ENCODE peak calls at places on chromosomes 4 and X, in seven cellular contexts. I, F, C, Q, O, A and H are unnamed samples.

GRCh38 chrX:73818200-73819116 is 255.5 kb downstream of the CHIC1 start:
- DNase-seq in O (no peak), I (no peak), Q (no peak), A (no peak), F (no peak), C (no peak), H (no peak)

GRCh38 chrX:105645667-105646354 is 176.5 kb upstream of the NRK start:
- DNase-seq in I (no peak), C (no peak), Q (no peak), A (no peak), O (no peak), F (no peak), H (no peak)

GRCh38 chrX:153969904-153970397 is 1.7 kb downstream of the HCFC1 start:
- DNase-seq in C (no peak), O (no peak), A (no peak), Q (no peak), F (no peak), I (peak; percentile 53), H (no peak)

GRCh38 chr4:109207060-109207459 is 95.4 kb downstream of the COL25A1 start:
- DNase-seq in C (no peak), I (peak; percentile 43), O (no peak), A (no peak), F (no peak), Q (no peak), H (peak; percentile 36)

GRCh38 chr4:41189669-41190068 is 24.7 kb downstream of the APBB2 start:
- DNase-seq in Q (no peak), F (no peak), I (peak; percentile 35), C (no peak), O (no peak), A (no peak), H (no peak)

GRCh38 chr4:147591048-147591577 is 26.1 kb upstream of the TMEM184C start:
- DNase-seq in Q (no peak), A (no peak), F (no peak), C (no peak), I (peak; percentile 46), O (no peak), H (no peak)

GRCh38 chr4:52646096-52646495 is 13.0 kb downstream of the USP46 start:
- DNase-seq in Q (no peak), O (no peak), A (no peak), F (no peak), C (no peak), I (no peak), H (no peak)

GRCh38 chr4:80301884-80302283 is 33.6 kb upstream of the CFAP299 start:
- DNase-seq in I (no peak), O (no peak), Q (no peak), C (no peak), F (no peak), A (no peak), H (no peak)

GRCh38 chr4:25710637-25711036 is 55.0 kb downstream of the SLC34A2 start:
- DNase-seq in A (no peak), O (no peak), C (no peak), I (no peak), Q (no peak), F (no peak), H (no peak)

GRCh38 chrX:68992998-68993397 is 164.2 kb downstream of the EFNB1 start:
- DNase-seq in A (no peak), C (no peak), F (no peak), O (no peak), I (no peak), Q (no peak), H (no peak)

GRCh38 chr4:87506974-87507701 is 22.0 kb downstream of the SPARCL1 start:
- DNase-seq in F (no peak), C (no peak), Q (no peak), O (peak; percentile 41), A (no peak), I (peak; percentile 92), H (peak; percentile 41)

GRCh38 chr4:103904126-103904525 is 184.3 kb upstream of the TACR3 start:
- DNase-seq in I (no peak), Q (no peak), F (no peak), O (no peak), A (no peak), C (no peak), H (no peak)

GRCh38 chr4:9927317-9928007 is 93.8 kb downstream of the SLC2A9 start:
- DNase-seq in A (no peak), O (no peak), F (no peak), Q (no peak), C (no peak), I (no peak), H (no peak)

GRCh38 chrX:53718073-53718472 is 31.6 kb upstream of the HUWE1 start:
- DNase-seq in F (no peak), A (no peak), C (no peak), I (no peak), O (no peak), Q (no peak), H (no peak)

GRCh38 chr4:6200922-6201362 is 593 bp upstream of the JAKMIP1 start:
- DNase-seq in F (no peak), O (no peak), A (peak; percentile 7), I (no peak), Q (no peak), C (no peak), H (no peak)

GRCh38 chr4:26590639-26591038 is 6.8 kb downstream of the TBC1D19 start:
- DNase-seq in C (no peak), O (no peak), F (no peak), I (peak; percentile 48), Q (no peak), A (no peak), H (no peak)

GRCh38 chr4:16224264-16224663 is 2.0 kb downstream of the TAPT1 start:
- DNase-seq in F (no peak), O (no peak), Q (no peak), A (no peak), I (no peak), C (no peak), H (no peak)

GRCh38 chrX:3713937-3714434 is 537 bp upstream of the PRKX start:
- DNase-seq in Q (peak; percentile 44), I (no peak), A (no peak), O (no peak), F (no peak), C (no peak), H (no peak)

GRCh38 chrX:54920610-54921426 is at the start of gene TRO:
- DNase-seq in Q (no peak), F (no peak), I (peak; percentile 6), O (no peak), C (no peak), A (no peak), H (no peak)

GRCh38 chr4:128384091-128384520 is 96.5 kb upstream of the PGRMC2 start:
- DNase-seq in A (no peak), O (peak; percentile 49), I (peak; percentile 99), C (no peak), F (no peak), Q (no peak), H (no peak)

GRCh38 chr4:168220893-168221292 is 97.7 kb downstream of the DDX60 start:
- DNase-seq in Q (no peak), F (no peak), A (no peak), O (no peak), I (peak; percentile 18), C (no peak), H (no peak)

GRCh38 chrX:2696698-2697215 is 5.7 kb downstream of the CD99 start:
- DNase-seq in C (no peak), I (peak; percentile 95), Q (peak; percentile 56), O (no peak), F (peak; percentile 44), A (no peak), H (peak; percentile 60)

GRCh38 chrX:30762754-30763153 is 109.5 kb downstream of the GK start:
- DNase-seq in A (no peak), I (no peak), C (no peak), Q (no peak), F (no peak), O (no peak), H (no peak)

GRCh38 chr4:103424853-103425252 is 226.7 kb upstream of the CENPE start:
- DNase-seq in F (no peak), I (no peak), C (no peak), Q (no peak), O (no peak), A (no peak), H (no peak)

GRCh38 chrX:74523870-74524735 is 90.3 kb downstream of the RLIM start:
- DNase-seq in A (no peak), F (no peak), Q (no peak), C (no peak), O (no peak), I (no peak), H (no peak)

GRCh38 chrX:10567136-10567535 is 53.2 kb downstream of the MID1 start:
- DNase-seq in F (no peak), C (no peak), Q (no peak), A (no peak), I (no peak), O (no peak), H (no peak)

GRCh38 chr4:76658231-76659102 is 223.4 kb downstream of the SHROOM3 start:
- DNase-seq in F (no peak), Q (no peak), O (peak; percentile 50), I (peak; percentile 97), C (no peak), A (no peak), H (peak; percentile 44)

GRCh38 chr4:81260443-81261102 is 45.6 kb upstream of the PRKG2 start:
- DNase-seq in O (no peak), C (no peak), Q (no peak), I (peak; percentile 3), A (no peak), F (no peak), H (no peak)

GRCh38 chrX:138847930-138848329 is 136.4 kb upstream of the FGF13 start:
- DNase-seq in O (no peak), Q (no peak), I (no peak), F (no peak), A (no peak), C (no peak), H (no peak)

GRCh38 chrX:110915120-110915519 is 119.5 kb upstream of the CHRDL1 start:
- DNase-seq in I (peak; percentile 21), C (no peak), A (no peak), F (no peak), O (no peak), Q (no peak), H (peak; percentile 4)

GRCh38 chr4:73684097-73684496 is 56.3 kb upstream of the CXCL8 start:
- DNase-seq in O (no peak), Q (no peak), I (peak; percentile 53), A (no peak), C (no peak), F (no peak), H (no peak)

GRCh38 chr4:166458756-166459155 is 585.7 kb downstream of the TLL1 start:
- DNase-seq in Q (no peak), O (no peak), F (no peak), A (no peak), I (peak; percentile 30), C (no peak), H (no peak)

GRCh38 chr4:109588176-109588575 is 28.1 kb downstream of the MCUB start:
- DNase-seq in O (no peak), I (no peak), C (no peak), F (peak; percentile 41), A (no peak), Q (no peak), H (no peak)